ENCODE peak calls at places on chromosomes 5 and 9, in four cellular contexts. One of them, this sample, is unnamed.

GRCh38 chr5:39013938-39014337 is 60.3 kb downstream of the RICTOR start:
- DNase-seq in H1: no peak
- DNase-seq in HepG2: no peak
- DNase-seq in HCT116: no peak
- DNase-seq in this sample: no peak

GRCh38 chr5:107217721-107218130 is 453.0 kb downstream of the EFNA5 start:
- DNase-seq in H1: no peak
- DNase-seq in HepG2: no peak
- DNase-seq in HCT116: peak
- DNase-seq in this sample: no peak

GRCh38 chr9:126293522-126293889 is 33.1 kb upstream of the MVB12B start:
- DNase-seq in H1: no peak
- DNase-seq in HepG2: no peak
- DNase-seq in HCT116: no peak
- DNase-seq in this sample: peak

GRCh38 chr5:8845316-8845715 is 700.6 kb downstream of the SEMA5A start:
- DNase-seq in H1: no peak
- DNase-seq in HepG2: no peak
- DNase-seq in HCT116: no peak
- DNase-seq in this sample: no peak

GRCh38 chr9:6218099-6218502 is 2.5 kb downstream of the IL33 start:
- DNase-seq in H1: no peak
- DNase-seq in HepG2: no peak
- DNase-seq in HCT116: no peak
- DNase-seq in this sample: no peak

GRCh38 chr5:149150457-149150856 is 9.2 kb downstream of the ABLIM3 start:
- DNase-seq in H1: no peak
- DNase-seq in HepG2: no peak
- DNase-seq in HCT116: no peak
- DNase-seq in this sample: no peak

GRCh38 chr9:94951591-94952115 is 225.2 kb downstream of the AOPEP start:
- DNase-seq in H1: no peak
- DNase-seq in HepG2: no peak
- DNase-seq in HCT116: no peak
- DNase-seq in this sample: no peak

GRCh38 chr5:106321242-106321641 is 1349.5 kb downstream of the EFNA5 start:
- DNase-seq in H1: no peak
- DNase-seq in HepG2: no peak
- DNase-seq in HCT116: no peak
- DNase-seq in this sample: no peak

GRCh38 chr5:149576021-149576420 is 5.3 kb upstream of the ARHGEF37 start:
- DNase-seq in H1: no peak
- DNase-seq in HepG2: no peak
- DNase-seq in HCT116: no peak
- DNase-seq in this sample: no peak

GRCh38 chr9:4986291-4986690 is 1.2 kb downstream of the JAK2 start:
- DNase-seq in H1: no peak
- DNase-seq in HepG2: no peak
- DNase-seq in HCT116: no peak
- DNase-seq in this sample: no peak

GRCh38 chr9:89598926-89599325 is 5.9 kb upstream of the GADD45G start:
- DNase-seq in H1: no peak
- DNase-seq in HepG2: no peak
- DNase-seq in HCT116: no peak
- DNase-seq in this sample: no peak

GRCh38 chr5:21784487-21784886 is 1068.7 kb downstream of the CDH12 start:
- DNase-seq in H1: no peak
- DNase-seq in HepG2: no peak
- DNase-seq in HCT116: no peak
- DNase-seq in this sample: no peak

GRCh38 chr9:107193251-107193650 is 89.8 kb upstream of the RAD23B start:
- DNase-seq in H1: no peak
- DNase-seq in HepG2: no peak
- DNase-seq in HCT116: no peak
- DNase-seq in this sample: no peak

GRCh38 chr9:108550111-108550510 is 305.7 kb downstream of the ACTL7B start:
- DNase-seq in H1: no peak
- DNase-seq in HepG2: no peak
- DNase-seq in HCT116: no peak
- DNase-seq in this sample: no peak

GRCh38 chr5:127392762-127393161 is 102.2 kb downstream of the MEGF10 start:
- DNase-seq in H1: no peak
- DNase-seq in HepG2: no peak
- DNase-seq in HCT116: no peak
- DNase-seq in this sample: no peak

GRCh38 chr9:80175286-80175906 is 603.6 kb downstream of the TLE4 start:
- DNase-seq in H1: no peak
- DNase-seq in HepG2: peak
- DNase-seq in HCT116: peak
- DNase-seq in this sample: peak

GRCh38 chr9:16869961-16870605 is 387 bp downstream of the BNC2 start:
- DNase-seq in H1: no peak
- DNase-seq in HepG2: no peak
- DNase-seq in HCT116: no peak
- DNase-seq in this sample: no peak

GRCh38 chr9:121725008-121725795 is 73.8 kb downstream of the DAB2IP start:
- DNase-seq in H1: no peak
- DNase-seq in HepG2: no peak
- DNase-seq in HCT116: no peak
- DNase-seq in this sample: no peak

GRCh38 chr9:83068414-83068813 is 5.5 kb upstream of the RASEF start:
- DNase-seq in H1: no peak
- DNase-seq in HepG2: no peak
- DNase-seq in HCT116: no peak
- DNase-seq in this sample: no peak

GRCh38 chr5:15645376-15645775 is 145.4 kb downstream of the FBXL7 start:
- DNase-seq in H1: no peak
- DNase-seq in HepG2: no peak
- DNase-seq in HCT116: no peak
- DNase-seq in this sample: no peak

GRCh38 chr5:15718411-15719178 is 218.6 kb downstream of the FBXL7 start:
- DNase-seq in H1: no peak
- DNase-seq in HepG2: no peak
- DNase-seq in HCT116: no peak
- DNase-seq in this sample: no peak

GRCh38 chr5:111792659-111793058 is 35.7 kb upstream of the NREP start:
- DNase-seq in H1: no peak
- DNase-seq in HepG2: no peak
- DNase-seq in HCT116: no peak
- DNase-seq in this sample: no peak

GRCh38 chr9:98193336-98193944 is 1.0 kb upstream of the CORO2A start:
- DNase-seq in H1: no peak
- DNase-seq in HepG2: no peak
- DNase-seq in HCT116: no peak
- DNase-seq in this sample: no peak

GRCh38 chr9:135335691-135336181 is 143.8 kb upstream of the PPP1R26 start:
- DNase-seq in H1: no peak
- DNase-seq in HepG2: no peak
- DNase-seq in HCT116: no peak
- DNase-seq in this sample: no peak

GRCh38 chr9:31304576-31304975 is 1079.9 kb upstream of the ACO1 start:
- DNase-seq in H1: no peak
- DNase-seq in HepG2: no peak
- DNase-seq in HCT116: peak
- DNase-seq in this sample: no peak

GRCh38 chr5:111834926-111835599 is 78.1 kb upstream of the NREP start:
- DNase-seq in H1: no peak
- DNase-seq in HepG2: no peak
- DNase-seq in HCT116: no peak
- DNase-seq in this sample: no peak

GRCh38 chr9:122131401-122131921 is 28.1 kb downstream of the NDUFA8 start:
- DNase-seq in H1: no peak
- DNase-seq in HepG2: no peak
- DNase-seq in HCT116: no peak
- DNase-seq in this sample: no peak

GRCh38 chr5:13943691-13944090 is 797 bp downstream of the DNAH5 start:
- DNase-seq in H1: no peak
- DNase-seq in HepG2: no peak
- DNase-seq in HCT116: no peak
- DNase-seq in this sample: no peak

GRCh38 chr9:127916665-127917581 is at the start of gene ST6GALNAC4:
- DNase-seq in H1: no peak
- DNase-seq in HepG2: peak
- DNase-seq in HCT116: no peak
- DNase-seq in this sample: peak

GRCh38 chr5:159123700-159124099 is 24.0 kb upstream of the EBF1 start:
- DNase-seq in H1: no peak
- DNase-seq in HepG2: no peak
- DNase-seq in HCT116: no peak
- DNase-seq in this sample: no peak

GRCh38 chr5:1005362-1005851 is 3.2 kb upstream of the NKD2 start:
- DNase-seq in H1: no peak
- DNase-seq in HepG2: no peak
- DNase-seq in HCT116: no peak
- DNase-seq in this sample: no peak

GRCh38 chr5:113508756-113509155 is 4.7 kb upstream of the YTHDC2 start:
- DNase-seq in H1: no peak
- DNase-seq in HepG2: no peak
- DNase-seq in HCT116: no peak
- DNase-seq in this sample: no peak

GRCh38 chr5:131171276-131171815 is 602 bp downstream of the LYRM7 start:
- DNase-seq in H1: no peak
- DNase-seq in HepG2: peak
- DNase-seq in HCT116: no peak
- DNase-seq in this sample: no peak

GRCh38 chr9:134482226-134482625 is 156.0 kb downstream of the RXRA start:
- DNase-seq in H1: no peak
- DNase-seq in HepG2: no peak
- DNase-seq in HCT116: no peak
- DNase-seq in this sample: no peak

GRCh38 chr5:10250804-10251276 is 760 bp downstream of the CCT5 start:
- DNase-seq in H1: no peak
- DNase-seq in HepG2: no peak
- DNase-seq in HCT116: no peak
- DNase-seq in this sample: no peak

GRCh38 chr5:57468481-57469165 is 14.0 kb downstream of the ACTBL2 start:
- DNase-seq in H1: no peak
- DNase-seq in HepG2: no peak
- DNase-seq in HCT116: no peak
- DNase-seq in this sample: no peak
- TF ChIP-seq YY1 in H1: no peak
- TF ChIP-seq YY1 in HepG2: no peak
- TF ChIP-seq YY1 in HCT116: no peak
- TF ChIP-seq YY1 in this sample: no peak

DNA sequence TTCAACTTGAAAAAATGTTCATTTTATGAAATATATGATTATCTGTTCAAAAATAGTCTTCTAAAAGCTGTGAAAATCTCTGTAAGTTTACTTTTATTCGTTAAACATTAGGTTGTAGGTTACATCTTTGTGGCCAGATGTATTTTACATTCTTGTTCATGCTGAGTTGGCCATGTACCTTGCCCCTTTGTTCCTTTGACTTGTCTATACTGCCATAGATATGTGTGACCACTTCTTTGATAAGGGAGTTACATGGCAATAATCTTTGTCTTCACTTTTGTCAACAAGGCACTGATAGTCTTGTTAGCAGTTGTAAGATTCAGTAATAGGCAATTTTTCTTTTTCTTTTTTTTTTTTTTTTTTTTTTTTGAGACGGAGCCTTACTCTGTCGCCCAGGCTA is 15.9 kb downstream of the SEC24A start:
- DNase-seq in H1: no peak
- DNase-seq in HepG2: no peak
- DNase-seq in HCT116: no peak
- DNase-seq in this sample: no peak
- TF ChIP-seq FOSL1 in H1: no peak
- TF ChIP-seq FOSL1 in HepG2: no peak
- TF ChIP-seq FOSL1 in HCT116: no peak
- TF ChIP-seq FOSL1 in this sample: no peak

DNA sequence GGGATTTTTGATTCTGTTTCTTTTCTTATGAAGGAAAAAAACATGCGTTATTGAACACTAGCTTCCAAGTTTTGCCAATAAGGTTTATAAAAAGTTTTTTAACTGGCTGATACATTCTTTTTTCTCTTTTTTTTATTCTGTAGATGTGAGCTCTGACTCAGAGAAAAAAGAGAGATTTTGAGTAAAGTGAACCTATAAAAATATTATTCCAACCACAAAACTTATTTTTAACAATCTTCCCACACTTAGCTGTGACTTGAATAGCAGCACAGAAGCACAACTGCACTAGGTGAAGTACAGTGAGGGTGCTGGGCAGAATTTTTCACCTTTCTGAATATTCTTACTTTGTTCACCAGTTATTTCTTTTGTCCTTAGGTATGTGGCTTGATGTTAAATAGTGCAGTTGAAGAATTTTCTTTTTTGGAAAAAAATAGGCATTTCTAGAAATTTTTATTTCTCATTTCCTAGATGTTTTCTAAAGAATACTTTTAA is 41.6 kb downstream of the CHSY3 start:
- DNase-seq in H1: no peak
- DNase-seq in HepG2: no peak
- DNase-seq in HCT116: no peak
- DNase-seq in this sample: no peak
- TF ChIP-seq YY1 in H1: no peak
- TF ChIP-seq YY1 in HepG2: no peak
- TF ChIP-seq YY1 in HCT116: no peak
- TF ChIP-seq YY1 in this sample: no peak

GRCh38 chr9:86098793-86099694 is at the start of gene GOLM1:
- DNase-seq in H1: no peak
- DNase-seq in HepG2: no peak
- DNase-seq in HCT116: no peak
- DNase-seq in this sample: peak
- TF ChIP-seq FOSL1 in H1: no peak
- TF ChIP-seq FOSL1 in HepG2: no peak
- TF ChIP-seq FOSL1 in HCT116: no peak
- TF ChIP-seq FOSL1 in this sample: no peak

DNA sequence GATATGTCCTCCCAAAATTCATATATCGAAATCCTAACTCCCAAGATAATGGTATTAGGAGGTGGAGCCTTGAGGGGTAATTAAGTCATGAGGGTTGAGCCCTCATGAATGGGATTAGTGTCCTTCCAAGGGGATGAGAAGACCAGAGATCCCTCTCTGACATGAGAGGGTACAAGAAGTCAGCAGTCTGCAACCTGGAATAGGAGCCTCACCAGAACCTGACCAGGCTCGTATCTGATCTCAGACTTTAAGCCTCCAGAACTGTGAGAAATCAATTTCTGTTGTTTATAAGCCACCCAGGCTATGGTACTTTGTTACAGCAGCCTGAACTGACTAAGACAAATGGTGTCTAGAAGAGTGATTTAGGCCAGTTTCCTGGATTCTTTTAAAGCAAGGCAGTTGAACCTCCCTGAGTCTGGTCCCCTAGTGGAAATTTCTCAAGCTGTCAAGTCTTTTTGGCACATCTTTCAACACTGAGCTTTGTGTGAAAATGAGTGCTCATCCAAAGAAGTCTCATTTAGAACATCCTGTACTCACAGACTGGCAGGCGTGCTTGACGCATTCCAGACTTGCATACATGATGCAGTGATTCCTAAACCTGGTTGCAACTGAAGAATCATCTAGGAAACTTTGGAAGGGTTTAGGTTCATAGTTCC is 254.8 kb upstream of the PPP1R2B start:
- DNase-seq in H1: no peak
- DNase-seq in HepG2: no peak
- DNase-seq in HCT116: no peak
- DNase-seq in this sample: no peak
- TF ChIP-seq YY1 in H1: no peak
- TF ChIP-seq YY1 in HepG2: no peak
- TF ChIP-seq YY1 in HCT116: no peak
- TF ChIP-seq YY1 in this sample: no peak

GRCh38 chr5:168020522-168021294 is 270.7 kb upstream of the WWC1 start:
- DNase-seq in H1: no peak
- DNase-seq in HepG2: no peak
- DNase-seq in HCT116: no peak
- DNase-seq in this sample: no peak
- TF ChIP-seq FOSL1 in H1: no peak
- TF ChIP-seq FOSL1 in HepG2: no peak
- TF ChIP-seq FOSL1 in HCT116: no peak
- TF ChIP-seq FOSL1 in this sample: no peak